ENCODE peak calls at places on chromosomes 5 and 9, in nine cellular contexts. W is WTC11, D is heart right ventricle, V is fibroblast of the aortic adventitia, C is osteoblast, B is tibial nerve, P is choroid plexus epithelial cell, F is natural killer cell, T is ovary. R is an unnamed sample.

GRCh38 chr5:10424124-10424731 is 17.5 kb upstream of the ROPN1L start:
- DNase-seq in W (peak), D (no peak), V (peak), C (no peak), B (no peak), P (peak), F (no peak), T (no peak), R (no peak)

GRCh38 chr5:97046270-97046982 is 96.0 kb downstream of the LIX1 start:
- DNase-seq in W (no peak), D (no peak), V (peak), C (peak), B (no peak), P (peak), F (no peak), T (no peak), R (no peak)

GRCh38 chr5:123093279-123094226 is 4.5 kb downstream of the PRDM6 start:
- DNase-seq in W (peak), D (no peak), V (peak), C (peak), B (no peak), P (no peak), F (no peak), T (peak), R (no peak)

GRCh38 chr5:163619951-163620350 is 114.5 kb downstream of the MAT2B start:
- DNase-seq in W (no peak), D (no peak), V (no peak), C (peak), B (no peak), P (no peak), F (no peak), T (no peak), R (peak)

GRCh38 chr9:14350766-14351165 is 36.8 kb upstream of the NFIB start:
- DNase-seq in W (no peak), D (no peak), V (peak), C (no peak), B (no peak), P (no peak), F (no peak), T (no peak), R (no peak)

GRCh38 chr5:75460532-75460931 is 50.9 kb downstream of the CERT1 start:
- DNase-seq in W (no peak), D (no peak), V (no peak), C (no peak), B (no peak), P (no peak), F (no peak), T (no peak), R (no peak)

GRCh38 chr5:84370176-84370575 is 14.5 kb downstream of the EDIL3 start:
- DNase-seq in W (no peak), D (no peak), V (no peak), C (no peak), B (no peak), P (no peak), F (no peak), T (no peak), R (no peak)

GRCh38 chr9:137982132-137982666 is 104.6 kb downstream of the CACNA1B start:
- DNase-seq in W (no peak), D (no peak), V (no peak), C (no peak), B (no peak), P (peak), F (no peak), T (no peak), R (no peak)

GRCh38 chr9:108473209-108474112 is 382.3 kb downstream of the ACTL7B start:
- DNase-seq in W (no peak), D (no peak), V (peak), C (no peak), B (peak), P (peak), F (no peak), T (no peak), R (no peak)

GRCh38 chr5:115507682-115508081 is 36.9 kb downstream of the FEM1C start:
- DNase-seq in W (no peak), D (no peak), V (peak), C (peak), B (no peak), P (peak), F (no peak), T (no peak), R (no peak)

GRCh38 chr9:136978073-136978864 is 965 bp downstream of the PTGDS start:
- DNase-seq in W (peak), D (peak), V (peak), C (peak), B (peak), P (peak), F (peak), T (peak), R (no peak)

GRCh38 chr5:153147891-153148623 is 342.4 kb upstream of the GRIA1 start:
- DNase-seq in W (peak), D (no peak), V (peak), C (peak), B (no peak), P (peak), F (no peak), T (no peak), R (no peak)

GRCh38 chr9:27749838-27750237 is 176.6 kb upstream of the C9orf72 start:
- DNase-seq in W (peak), D (no peak), V (no peak), C (no peak), B (no peak), P (no peak), F (no peak), T (no peak), R (no peak)

GRCh38 chr9:133387680-133388079 is 11.5 kb downstream of the STKLD1 start:
- DNase-seq in W (no peak), D (no peak), V (no peak), C (peak), B (no peak), P (no peak), F (no peak), T (no peak), R (no peak)

GRCh38 chr9:105693435-105694275 is 686 bp upstream of the TMEM38B start:
- DNase-seq in W (no peak), D (no peak), V (no peak), C (peak), B (no peak), P (no peak), F (no peak), T (no peak), R (no peak)

DNA sequence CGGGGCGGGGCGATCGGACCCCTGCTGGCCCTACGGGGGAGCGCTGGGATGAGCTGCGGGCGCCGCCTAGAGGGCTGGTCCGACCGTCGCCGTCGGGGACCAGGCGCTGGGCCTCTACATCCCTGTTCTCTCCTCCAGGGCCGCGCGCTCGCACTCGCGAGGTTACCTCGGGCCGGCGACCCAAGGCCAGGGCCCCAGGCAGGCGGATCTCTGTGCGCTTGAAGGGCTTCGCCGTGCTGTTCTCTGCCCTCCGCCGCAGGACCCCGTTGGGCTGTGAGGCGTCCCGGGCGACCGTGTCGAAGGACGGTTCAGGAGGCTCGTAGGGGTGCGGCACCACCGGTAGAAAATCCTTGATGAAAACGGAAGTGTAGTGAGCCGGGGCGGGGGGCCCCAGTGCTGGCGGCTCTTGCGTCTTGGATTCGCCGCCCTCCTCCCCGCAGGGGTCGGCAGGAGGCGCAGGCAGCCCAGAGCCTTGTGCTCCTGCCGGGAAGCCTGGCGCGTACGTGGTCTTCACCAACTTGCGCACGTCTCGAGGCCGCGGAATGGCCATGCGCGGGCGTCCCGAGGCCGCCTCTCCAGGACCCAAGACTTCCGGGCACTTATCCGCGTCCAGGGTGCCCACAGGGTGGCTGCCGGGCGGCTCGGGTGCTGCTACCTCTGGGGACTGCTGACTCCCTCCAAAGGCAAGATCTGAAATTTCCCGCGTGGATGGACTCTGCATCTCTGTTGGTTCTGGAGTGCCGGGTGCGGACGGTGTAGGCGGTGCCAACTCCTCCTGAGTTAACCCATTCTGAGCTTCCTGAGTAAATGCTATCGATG is 2.0 kb downstream of the PROB1 start:
- DNase-seq in W (peak), D (peak), V (no peak), C (peak), B (no peak), P (peak), F (peak), T (no peak), R (peak)
- TF ChIP-seq CTCF in W (no peak), D (peak), V (peak), C (peak), B (no peak), P (peak), F (peak), T (no peak), R (peak)

GRCh38 chr5:78964889-78965288 is 20.2 kb downstream of the ARSB start:
- DNase-seq in W (no peak), D (no peak), V (peak), C (no peak), B (peak), P (peak), F (no peak), T (no peak), R (no peak)
- TF ChIP-seq CTCF in W (no peak), D (peak), V (peak), C (peak), B (peak), P (peak), F (no peak), T (peak), R (peak)

GRCh38 chr9:94002316-94003140 is 47.4 kb upstream of the BARX1 start:
- DNase-seq in W (peak), D (no peak), V (peak), C (no peak), B (peak), P (peak), F (no peak), T (no peak), R (peak)
- TF ChIP-seq CTCF in W (peak), D (peak), V (peak), C (peak), B (peak), P (peak), F (no peak), T (no peak), R (peak)

GRCh38 chr9:88076286-88077070 is 61.8 kb downstream of the SPATA31C2 start:
- DNase-seq in W (peak), D (peak), V (peak), C (peak), B (peak), P (peak), F (peak), T (peak), R (peak)
- TF ChIP-seq CTCF in W (no peak), D (no peak), V (peak), C (no peak), B (no peak), P (peak), F (no peak), T (no peak), R (no peak)

GRCh38 chr5:151002250-151002649 is 18.1 kb upstream of the GPX3 start:
- DNase-seq in W (no peak), D (no peak), V (peak), C (peak), B (no peak), P (peak), F (no peak), T (no peak), R (no peak)
- TF ChIP-seq CTCF in W (no peak), D (peak), V (peak), C (peak), B (peak), P (peak), F (no peak), T (peak), R (peak)

DNA sequence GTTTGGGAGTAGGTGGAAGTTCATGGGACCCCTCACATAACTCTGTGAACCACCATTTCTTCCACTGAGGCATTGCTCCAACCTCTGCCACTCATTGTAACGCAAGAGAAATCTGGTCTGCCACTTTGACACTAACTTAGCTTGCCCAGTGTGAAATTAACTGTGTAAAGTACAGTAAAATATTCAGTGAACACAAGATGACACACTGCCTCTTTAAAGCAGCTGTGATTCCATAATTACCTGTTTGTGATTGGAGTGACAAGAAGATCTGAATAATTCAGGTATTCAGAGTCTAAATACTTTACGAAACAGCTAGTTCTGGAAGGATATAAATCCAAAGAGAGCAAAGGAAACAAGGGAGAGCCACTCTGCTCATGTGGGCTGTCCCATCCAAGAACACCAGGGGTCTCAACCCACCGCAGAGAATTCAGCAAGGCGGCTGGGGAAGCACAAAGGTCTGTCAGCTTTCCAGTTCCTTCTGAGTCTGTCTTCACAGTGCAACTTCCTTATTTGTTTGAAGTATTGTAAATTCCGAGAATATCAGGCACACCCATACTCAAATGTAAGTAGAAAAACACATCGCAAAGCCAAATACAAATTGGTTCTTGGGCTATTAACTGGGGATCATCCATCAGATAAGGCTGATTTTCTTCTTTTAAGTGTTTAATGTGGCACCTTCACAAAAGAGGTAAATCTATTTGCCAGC is 86.9 kb downstream of the GNAQ start:
- DNase-seq in W (peak), D (no peak), V (peak), C (no peak), B (no peak), P (peak), F (no peak), T (no peak), R (no peak)
- TF ChIP-seq CTCF in W (no peak), D (no peak), V (peak), C (no peak), B (no peak), P (peak), F (no peak), T (no peak), R (no peak)

GRCh38 chr5:39604491-39604890 is 179.7 kb upstream of the DAB2 start:
- DNase-seq in W (no peak), D (no peak), V (no peak), C (no peak), B (no peak), P (peak), F (no peak), T (no peak), R (no peak)

GRCh38 chr5:39599721-39600431 is 175.1 kb upstream of the DAB2 start:
- DNase-seq in W (no peak), D (no peak), V (peak), C (peak), B (no peak), P (peak), F (no peak), T (no peak), R (no peak)

GRCh38 chr5:39598641-39599248 is 174.0 kb upstream of the DAB2 start:
- DNase-seq in W (peak), D (no peak), V (no peak), C (no peak), B (no peak), P (no peak), F (no peak), T (no peak), R (no peak)
- TF ChIP-seq CTCF in W (no peak), D (no peak), V (no peak), C (no peak), B (no peak), P (no peak), F (no peak), T (no peak), R (no peak)

DNA sequence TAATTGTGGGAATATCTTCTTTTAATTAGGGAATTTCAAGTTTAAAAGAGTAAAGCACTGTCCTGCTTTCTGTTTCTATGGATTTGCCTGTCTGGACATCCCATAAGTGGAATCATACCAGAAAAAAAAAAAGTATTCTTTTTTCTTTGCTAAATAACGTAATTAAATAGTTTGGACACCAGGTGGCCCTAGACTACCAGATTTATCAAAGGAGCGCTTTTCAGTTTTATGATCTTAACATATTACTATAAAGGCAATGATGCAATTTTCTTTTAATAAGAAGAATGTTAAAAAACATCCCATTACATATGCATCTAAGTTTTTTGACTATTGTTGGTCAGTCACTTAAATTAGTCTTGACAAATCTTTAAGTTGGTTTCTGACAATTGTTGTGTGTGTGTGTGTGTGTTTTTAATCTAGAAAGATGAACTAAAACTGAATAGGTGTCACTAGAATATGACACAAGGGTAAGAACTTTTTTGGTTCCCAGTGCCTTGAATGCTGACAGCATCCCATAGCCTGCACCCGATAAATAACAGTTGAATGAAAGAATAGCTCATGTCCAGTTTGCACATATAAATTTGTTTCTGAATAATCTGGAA is 49.5 kb downstream of the C5orf22 start:
- DNase-seq in W (no peak), D (no peak), V (peak), C (no peak), B (no peak), P (peak), F (no peak), T (no peak), R (no peak)
- TF ChIP-seq CTCF in W (peak), D (peak), V (peak), C (peak), B (peak), P (peak), F (peak), T (peak), R (peak)

GRCh38 chr5:41869739-41870620 is at the start of gene OXCT1:
- DNase-seq in W (peak), D (peak), V (peak), C (peak), B (peak), P (peak), F (peak), T (peak), R (peak)
- TF ChIP-seq CTCF in W (no peak), D (no peak), V (no peak), C (no peak), B (no peak), P (no peak), F (no peak), T (no peak), R (no peak)

DNA sequence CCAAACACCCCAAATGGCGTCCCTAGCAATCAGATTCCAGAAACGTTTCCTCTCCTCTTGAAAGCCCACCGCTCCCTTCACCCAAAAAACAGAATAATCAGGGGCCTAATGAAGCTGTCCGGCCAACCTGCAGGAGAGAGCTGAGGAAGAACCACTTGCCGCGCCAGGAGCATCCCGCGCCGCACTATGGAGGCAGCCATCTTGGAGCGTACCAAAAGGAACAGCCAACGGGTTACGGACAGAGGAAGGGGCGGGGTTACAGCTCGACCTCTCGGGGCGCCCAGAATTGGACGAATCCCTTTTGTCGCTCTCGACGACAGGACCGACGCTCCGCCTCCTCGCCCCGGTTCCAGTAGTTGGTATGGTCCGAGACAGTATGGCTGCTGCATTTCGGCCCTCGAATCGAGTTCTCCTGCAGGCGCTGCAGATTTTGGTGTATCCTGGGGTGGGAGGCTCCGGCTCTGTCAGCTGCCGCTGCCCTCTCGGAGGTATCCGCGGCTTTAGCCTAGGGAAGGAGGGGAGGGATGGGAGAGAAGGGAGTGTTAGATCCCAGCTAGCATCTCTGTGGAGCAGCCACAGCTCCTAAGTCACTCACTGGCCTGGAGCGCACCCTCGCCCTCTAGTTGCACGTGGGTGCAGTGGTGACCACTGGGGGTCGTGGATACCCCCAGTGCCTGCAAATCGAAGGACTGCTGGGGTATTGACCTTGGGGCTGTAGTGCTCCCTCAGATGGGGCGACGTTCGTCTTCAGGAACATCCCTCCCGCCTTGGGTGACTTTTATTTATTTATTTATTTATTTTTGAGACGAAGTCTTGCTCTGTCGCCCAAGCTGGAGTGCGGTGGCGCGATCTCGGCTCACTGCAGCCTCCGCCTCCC is at the start of the genes MRPS27 and PTCD2:
- DNase-seq in W (peak), D (peak), V (peak), C (peak), B (peak), P (peak), F (peak), T (peak), R (peak)
- TF ChIP-seq CTCF in W (no peak), D (peak), V (peak), C (peak), B (no peak), P (peak), F (no peak), T (no peak), R (peak)

R was measured in D721Med.